ENCODE peak calls at places on chromosomes 3 and 15, in five cellular contexts. One of them, this sample, is unnamed.

GRCh38 chr3:152175576-152175883 is 93.2 kb upstream of the MBNL1 start:
- DNase-seq in LHCN-M2: peak
- DNase-seq in mesenteric fat pad: no peak
- DNase-seq in B cell: no peak
- DNase-seq in RWPE1: peak
- DNase-seq in this sample: peak

GRCh38 chr3:39718674-39719595 is 90.5 kb upstream of the MYRIP start:
- DNase-seq in RWPE1: no peak
- DNase-seq in mesenteric fat pad: no peak
- DNase-seq in B cell: no peak
- DNase-seq in LHCN-M2: peak
- DNase-seq in this sample: no peak

GRCh38 chr15:70375586-70375985 is 277.9 kb upstream of the TLE3 start:
- DNase-seq in LHCN-M2: no peak
- DNase-seq in B cell: no peak
- DNase-seq in mesenteric fat pad: peak
- DNase-seq in RWPE1: no peak
- DNase-seq in this sample: no peak

GRCh38 chr15:99443768-99444446 is 121.9 kb upstream of the MEF2A start:
- DNase-seq in mesenteric fat pad: peak
- DNase-seq in LHCN-M2: peak
- DNase-seq in B cell: no peak
- DNase-seq in RWPE1: no peak
- DNase-seq in this sample: no peak

GRCh38 chr3:146464005-146464595 is 5.3 kb downstream of the PLSCR2 start:
- DNase-seq in B cell: no peak
- DNase-seq in LHCN-M2: peak
- DNase-seq in mesenteric fat pad: no peak
- DNase-seq in RWPE1: peak
- DNase-seq in this sample: no peak

GRCh38 chr3:149214702-149215101 is 6.9 kb downstream of the CP start:
- DNase-seq in B cell: no peak
- DNase-seq in LHCN-M2: no peak
- DNase-seq in RWPE1: no peak
- DNase-seq in mesenteric fat pad: no peak
- DNase-seq in this sample: no peak

GRCh38 chr3:13272831-13273603 is 147.1 kb downstream of the NUP210 start:
- DNase-seq in mesenteric fat pad: no peak
- DNase-seq in B cell: no peak
- DNase-seq in RWPE1: no peak
- DNase-seq in LHCN-M2: no peak
- DNase-seq in this sample: no peak

GRCh38 chr3:79602385-79602784 is 165.4 kb downstream of the ROBO1 start:
- DNase-seq in RWPE1: no peak
- DNase-seq in B cell: no peak
- DNase-seq in mesenteric fat pad: no peak
- DNase-seq in LHCN-M2: no peak
- DNase-seq in this sample: no peak

GRCh38 chr15:67050062-67050461 is 15.3 kb upstream of the SMAD3 start:
- DNase-seq in B cell: no peak
- DNase-seq in mesenteric fat pad: no peak
- DNase-seq in LHCN-M2: peak
- DNase-seq in RWPE1: no peak
- DNase-seq in this sample: no peak

GRCh38 chr3:65568497-65568896 is 470.2 kb downstream of the MAGI1 start:
- DNase-seq in mesenteric fat pad: no peak
- DNase-seq in B cell: no peak
- DNase-seq in RWPE1: no peak
- DNase-seq in LHCN-M2: no peak
- DNase-seq in this sample: no peak

GRCh38 chr15:53312707-53313106 is 446.8 kb downstream of the WDR72 start:
- DNase-seq in RWPE1: no peak
- DNase-seq in LHCN-M2: no peak
- DNase-seq in B cell: no peak
- DNase-seq in mesenteric fat pad: no peak
- DNase-seq in this sample: no peak

GRCh38 chr3:149609595-149609994 is 48.2 kb downstream of the WWTR1 start:
- DNase-seq in mesenteric fat pad: no peak
- DNase-seq in RWPE1: no peak
- DNase-seq in B cell: no peak
- DNase-seq in LHCN-M2: no peak
- DNase-seq in this sample: peak